ENCODE peak calls at places on chromosomes 6 and 20, in seven cellular contexts. K is PC-3, Y is colonic mucosa, I is spleen, Q is right atrium auricular region, M is GM12865, C is IMR-90. O is an unnamed sample.

GRCh38 chr20:59735917-59736316 is 131.6 kb downstream of the PHACTR3 start:
- DNase-seq in K (no peak), Y (no peak), I (no peak), Q (no peak), M (no peak), C (no peak), O (no peak)

GRCh38 chr20:62675156-62675871 is 33.0 kb downstream of the SLCO4A1 start:
- DNase-seq in K (peak), Y (no peak), I (no peak), Q (no peak), M (no peak), C (no peak), O (no peak)

GRCh38 chr6:108689279-108690161 is 128.8 kb downstream of the FOXO3 start:
- DNase-seq in K (peak), Y (peak), I (no peak), Q (peak), M (no peak), C (peak), O (peak)

GRCh38 chr6:100595456-100595855 is 130.7 kb upstream of the SIM1 start:
- DNase-seq in K (no peak), Y (no peak), I (no peak), Q (no peak), M (no peak), C (no peak), O (no peak)

GRCh38 chr20:18276821-18277220 is 11.5 kb upstream of the ZNF133 start:
- DNase-seq in K (peak), Y (peak), I (no peak), Q (peak), M (peak), C (peak), O (peak)

GRCh38 chr20:37524221-37524700 is 3.2 kb downstream of the NNAT start:
- DNase-seq in K (no peak), Y (peak), I (peak), Q (no peak), M (no peak), C (no peak), O (no peak)

GRCh38 chr6:22334778-22335177 is 37.9 kb upstream of the PRL start:
- DNase-seq in K (no peak), Y (no peak), I (no peak), Q (no peak), M (peak), C (no peak), O (no peak)

GRCh38 chr20:23387118-23387443 is 25.1 kb downstream of the GZF1 start:
- DNase-seq in K (no peak), Y (no peak), I (no peak), Q (no peak), M (no peak), C (no peak), O (no peak)

GRCh38 chr6:116764557-116764960 is 960 bp downstream of the FAM162B start:
- DNase-seq in K (no peak), Y (no peak), I (no peak), Q (no peak), M (no peak), C (peak), O (no peak)

GRCh38 chr6:40727272-40727671 is 140.1 kb upstream of the LRFN2 start:
- DNase-seq in K (no peak), Y (no peak), I (no peak), Q (no peak), M (no peak), C (no peak), O (no peak)

GRCh38 chr6:77273929-77274328 is 189.4 kb downstream of the HTR1B start:
- DNase-seq in K (no peak), Y (no peak), I (no peak), Q (no peak), M (no peak), C (no peak), O (no peak)

GRCh38 chr20:20687319-20687718 is 25.1 kb downstream of the RALGAPA2 start:
- DNase-seq in K (no peak), Y (no peak), I (no peak), Q (no peak), M (no peak), C (no peak), O (no peak)

GRCh38 chr20:10216146-10216741 is 2.4 kb upstream of the SNAP25 start:
- DNase-seq in K (no peak), Y (no peak), I (no peak), Q (no peak), M (no peak), C (peak), O (no peak)

GRCh38 chr6:100167585-100167984 is 173.6 kb upstream of the MCHR2 start:
- DNase-seq in K (no peak), Y (no peak), I (no peak), Q (no peak), M (no peak), C (no peak), O (no peak)

GRCh38 chr6:3287976-3288707 is 29.4 kb downstream of the PSMG4 start:
- DNase-seq in K (no peak), Y (no peak), I (peak), Q (no peak), M (no peak), C (no peak), O (no peak)

GRCh38 chr6:43096451-43097097 is 20.5 kb downstream of the PTK7 start:
- DNase-seq in K (peak), Y (no peak), I (peak), Q (no peak), M (no peak), C (peak), O (peak)

GRCh38 chr6:137878810-137879285 is 11.8 kb downstream of the TNFAIP3 start:
- DNase-seq in K (no peak), Y (no peak), I (peak), Q (peak), M (no peak), C (no peak), O (no peak)

GRCh38 chr6:16819752-16820151 is 58.5 kb upstream of the ATXN1 start:
- DNase-seq in K (peak), Y (no peak), I (no peak), Q (no peak), M (peak), C (peak), O (peak)
- TF ChIP-seq CTCF in K (peak), Y (no peak), I (no peak), Q (peak), M (no peak), C (peak), O (peak)

GRCh38 chr6:157840261-157840660 is 17.2 kb downstream of the SNX9 start:
- DNase-seq in K (no peak), Y (no peak), I (no peak), Q (no peak), M (no peak), C (no peak), O (no peak)
- H3K4me3 ChIP-seq in K (no peak), Y (no peak), I (no peak), Q (no peak), M (no peak), C (no peak), O (no peak)

GRCh38 chr6:94049001-94049400 is 629.6 kb upstream of the EPHA7 start:
- DNase-seq in K (no peak), Y (no peak), I (no peak), Q (no peak), M (no peak), C (no peak), O (no peak)

GRCh38 chr6:94050515-94050914 is 631.2 kb upstream of the EPHA7 start:
- DNase-seq in K (no peak), Y (no peak), I (no peak), Q (no peak), M (no peak), C (no peak), O (no peak)

GRCh38 chr6:94052754-94053153 is 633.4 kb upstream of the EPHA7 start:
- DNase-seq in K (peak), Y (no peak), I (no peak), Q (no peak), M (no peak), C (no peak), O (peak)
- TF ChIP-seq CTCF in K (peak), Y (no peak), I (no peak), Q (peak), M (no peak), C (no peak), O (peak)

DNA sequence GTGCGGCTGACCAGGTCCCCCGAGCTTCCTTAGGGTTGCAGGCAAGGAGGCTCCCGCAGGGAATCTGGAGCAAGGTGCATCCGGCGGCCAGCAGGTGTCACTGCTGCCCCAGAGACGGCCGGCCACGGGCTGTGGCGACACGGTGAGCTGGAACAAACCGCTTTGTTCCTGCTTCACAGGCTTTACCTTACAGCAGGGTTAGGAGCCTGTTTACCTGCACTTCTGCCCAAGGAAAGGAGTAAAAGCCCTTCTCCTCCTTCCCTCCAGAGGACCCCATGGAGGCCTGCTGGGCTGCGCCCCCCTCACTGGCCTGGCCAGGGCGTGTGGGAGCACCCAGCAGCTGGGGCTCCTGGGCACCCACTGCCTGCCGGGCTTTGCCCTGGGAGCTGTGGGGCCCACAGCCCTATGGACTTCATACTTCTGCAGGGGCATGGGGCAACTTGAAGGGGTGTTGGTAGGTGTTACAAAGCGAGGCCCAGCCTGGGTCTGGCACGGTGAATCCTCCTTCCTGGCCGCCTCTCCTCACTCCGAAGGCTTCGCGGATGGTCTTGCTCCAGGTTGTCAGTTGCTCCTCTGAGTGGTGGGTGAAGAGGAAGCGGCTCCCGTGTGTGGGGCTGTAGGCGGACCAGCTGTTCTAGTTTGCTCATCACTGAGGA is 88.4 kb downstream of the CDC5L start:
- DNase-seq in K (peak), Y (peak), I (peak), Q (peak), M (peak), C (peak), O (peak)
- H3K4me3 ChIP-seq in K (peak), Y (no peak), I (no peak), Q (no peak), M (no peak), C (no peak), O (no peak)

GRCh38 chr6:157907651-157908050 is 74.0 kb upstream of the SYNJ2 start:
- DNase-seq in K (no peak), Y (no peak), I (no peak), Q (no peak), M (no peak), C (no peak), O (no peak)

GRCh38 chr6:157906537-157907061 is 75.1 kb upstream of the SYNJ2 start:
- DNase-seq in K (no peak), Y (no peak), I (no peak), Q (no peak), M (no peak), C (no peak), O (no peak)

GRCh38 chr6:157908369-157909281 is 73.0 kb upstream of the SYNJ2 start:
- DNase-seq in K (no peak), Y (no peak), I (no peak), Q (no peak), M (peak), C (no peak), O (no peak)

GRCh38 chr6:157904999-157905398 is 76.7 kb upstream of the SYNJ2 start:
- DNase-seq in K (no peak), Y (no peak), I (no peak), Q (no peak), M (no peak), C (no peak), O (no peak)

GRCh38 chr6:157905590-157906337 is 75.9 kb upstream of the SYNJ2 start:
- DNase-seq in K (no peak), Y (no peak), I (no peak), Q (no peak), M (no peak), C (no peak), O (no peak)
- TF ChIP-seq CTCF in K (peak), Y (no peak), I (no peak), Q (no peak), M (no peak), C (no peak), O (no peak)

GRCh38 chr6:142820336-142821016 is 124.5 kb downstream of the HIVEP2 start:
- DNase-seq in K (no peak), Y (no peak), I (no peak), Q (no peak), M (peak), C (no peak), O (no peak)
- H3K4me3 ChIP-seq in K (no peak), Y (no peak), I (peak), Q (peak), M (peak), C (no peak), O (no peak)

GRCh38 chr6:107491059-107491609 is 1.2 kb downstream of the SOBP start:
- DNase-seq in K (no peak), Y (peak), I (peak), Q (peak), M (no peak), C (peak), O (peak)

GRCh38 chr6:107490568-107491058 is 696 bp downstream of the SOBP start:
- DNase-seq in K (no peak), Y (no peak), I (no peak), Q (no peak), M (no peak), C (no peak), O (no peak)

GRCh38 chr6:107488174-107488874 is 1.6 kb upstream of the SOBP start:
- DNase-seq in K (no peak), Y (no peak), I (no peak), Q (no peak), M (no peak), C (no peak), O (no peak)

GRCh38 chr6:107488875-107489635 is 862 bp upstream of the SOBP start:
- DNase-seq in K (no peak), Y (peak), I (peak), Q (peak), M (peak), C (peak), O (no peak)

GRCh38 chr6:107489636-107490567 is at the start of gene SOBP:
- DNase-seq in K (no peak), Y (peak), I (peak), Q (peak), M (peak), C (peak), O (peak)
- TF ChIP-seq CTCF in K (no peak), Y (no peak), I (no peak), Q (no peak), M (peak), C (no peak), O (no peak)

DNA sequence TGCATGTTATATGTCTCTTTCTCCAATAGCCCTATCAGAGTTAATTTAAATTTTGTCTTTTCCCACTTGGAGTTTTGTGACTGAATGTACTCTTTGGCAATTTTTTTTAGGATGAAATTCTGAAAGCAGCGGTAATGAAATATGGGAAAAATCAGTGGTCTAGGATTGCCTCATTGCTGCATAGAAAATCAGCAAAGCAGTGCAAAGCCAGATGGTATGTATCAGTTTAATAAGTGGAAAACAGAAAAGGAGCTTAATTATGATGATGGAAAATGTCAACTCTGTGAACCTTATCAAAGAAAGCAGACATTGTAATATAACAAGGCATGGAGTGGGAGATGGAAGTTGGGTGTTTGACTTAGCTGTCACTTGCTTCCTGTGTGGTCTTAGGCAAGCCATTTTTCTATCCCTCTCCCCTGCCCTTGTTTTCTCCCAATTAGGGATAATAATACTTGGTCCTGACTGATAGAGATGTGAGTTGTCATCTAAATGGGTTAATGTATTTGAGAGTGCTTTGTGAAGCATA is 2.7 kb downstream of the CDC5L start:
- DNase-seq in K (no peak), Y (no peak), I (no peak), Q (no peak), M (no peak), C (no peak), O (no peak)
- H3K4me3 ChIP-seq in K (no peak), Y (no peak), I (no peak), Q (no peak), M (no peak), C (no peak), O (no peak)

GRCh38 chr20:25195014-25195961 is at the start of gene ENTPD6:
- DNase-seq in K (peak), Y (peak), I (peak), Q (peak), M (peak), C (peak), O (peak)
- TF ChIP-seq CTCF in K (peak), Y (no peak), I (no peak), Q (peak), M (no peak), C (peak), O (no peak)